ENCODE peak calls at places on chromosome 20, in nine cellular contexts. One of them, this sample, is unnamed.

GRCh38 chr20:16661738-16662137 is 68.1 kb upstream of the SNRPB2 start:
- DNase-seq in HepG2: no peak
- DNase-seq in A549: no peak
- DNase-seq in WTC11: no peak
- DNase-seq in GM12878: no peak
- DNase-seq in endothelial cell of umbilical vein: no peak
- DNase-seq in H1: no peak
- DNase-seq in SK-N-SH: no peak
- DNase-seq in HCT116: no peak
- DNase-seq in this sample: no peak

GRCh38 chr20:5141615-5142014 is 14.8 kb downstream of the CDS2 start:
- DNase-seq in HepG2: no peak
- DNase-seq in A549: no peak
- DNase-seq in WTC11: no peak
- DNase-seq in GM12878: no peak
- DNase-seq in endothelial cell of umbilical vein: no peak
- DNase-seq in H1: no peak
- DNase-seq in SK-N-SH: no peak
- DNase-seq in HCT116: no peak
- DNase-seq in this sample: no peak

GRCh38 chr20:43731469-43731868 is 4.7 kb upstream of the GTSF1L start:
- DNase-seq in HepG2: no peak
- DNase-seq in A549: no peak
- DNase-seq in WTC11: no peak
- DNase-seq in GM12878: no peak
- DNase-seq in endothelial cell of umbilical vein: no peak
- DNase-seq in H1: no peak
- DNase-seq in SK-N-SH: no peak
- DNase-seq in HCT116: no peak
- DNase-seq in this sample: no peak

GRCh38 chr20:15673206-15673605 is 900.0 kb downstream of the KIF16B start:
- DNase-seq in HepG2: no peak
- DNase-seq in A549: no peak
- DNase-seq in WTC11: no peak
- DNase-seq in GM12878: no peak
- DNase-seq in endothelial cell of umbilical vein: peak; percentile 76
- DNase-seq in H1: no peak
- DNase-seq in SK-N-SH: no peak
- DNase-seq in HCT116: no peak
- DNase-seq in this sample: no peak

GRCh38 chr20:63082939-63083735 is 76.4 kb upstream of the BHLHE23 start:
- DNase-seq in HepG2: no peak
- DNase-seq in A549: no peak
- DNase-seq in WTC11: peak; percentile 7
- DNase-seq in GM12878: no peak
- DNase-seq in endothelial cell of umbilical vein: no peak
- DNase-seq in H1: no peak
- DNase-seq in SK-N-SH: no peak
- DNase-seq in HCT116: no peak
- DNase-seq in this sample: no peak

GRCh38 chr20:16407251-16408067 is 165.8 kb downstream of the KIF16B start:
- DNase-seq in HepG2: peak; percentile 82
- DNase-seq in A549: no peak
- DNase-seq in WTC11: no peak
- DNase-seq in GM12878: no peak
- DNase-seq in endothelial cell of umbilical vein: no peak
- DNase-seq in H1: no peak
- DNase-seq in SK-N-SH: no peak
- DNase-seq in HCT116: no peak
- DNase-seq in this sample: no peak

GRCh38 chr20:33444797-33445560 is 1.4 kb upstream of the SNTA1 start:
- DNase-seq in HepG2: peak; percentile 75
- DNase-seq in A549: no peak
- DNase-seq in WTC11: peak; percentile 27
- DNase-seq in GM12878: no peak
- DNase-seq in endothelial cell of umbilical vein: no peak
- DNase-seq in H1: no peak
- DNase-seq in SK-N-SH: no peak
- DNase-seq in HCT116: no peak
- DNase-seq in this sample: peak; percentile 26

GRCh38 chr20:62316331-62317166 is 13.8 kb downstream of the ADRM1 start:
- DNase-seq in HepG2: no peak
- DNase-seq in A549: no peak
- DNase-seq in WTC11: no peak
- DNase-seq in GM12878: no peak
- DNase-seq in endothelial cell of umbilical vein: no peak
- DNase-seq in H1: no peak
- DNase-seq in SK-N-SH: no peak
- DNase-seq in HCT116: no peak
- DNase-seq in this sample: no peak

GRCh38 chr20:41425180-41425884 is 58.7 kb upstream of the EMILIN3 start:
- DNase-seq in HepG2: peak; percentile 86
- DNase-seq in A549: no peak
- DNase-seq in WTC11: no peak
- DNase-seq in GM12878: no peak
- DNase-seq in endothelial cell of umbilical vein: no peak
- DNase-seq in H1: no peak
- DNase-seq in SK-N-SH: no peak
- DNase-seq in HCT116: no peak
- DNase-seq in this sample: no peak

GRCh38 chr20:47360207-47360488 is 3.6 kb upstream of the ZMYND8 start:
- DNase-seq in HepG2: peak; percentile 69
- DNase-seq in A549: peak; percentile 43
- DNase-seq in WTC11: no peak
- DNase-seq in GM12878: no peak
- DNase-seq in endothelial cell of umbilical vein: no peak
- DNase-seq in H1: no peak
- DNase-seq in SK-N-SH: no peak
- DNase-seq in HCT116: no peak
- DNase-seq in this sample: peak; percentile 82

GRCh38 chr20:44705364-44706094 is 9.6 kb upstream of the CCN5 start:
- DNase-seq in HepG2: no peak
- DNase-seq in A549: no peak
- DNase-seq in WTC11: no peak
- DNase-seq in GM12878: no peak
- DNase-seq in endothelial cell of umbilical vein: no peak
- DNase-seq in H1: no peak
- DNase-seq in SK-N-SH: no peak
- DNase-seq in HCT116: no peak
- DNase-seq in this sample: no peak

GRCh38 chr20:49328790-49329189 is 50.9 kb upstream of the ZNFX1 start:
- DNase-seq in HepG2: no peak
- DNase-seq in A549: no peak
- DNase-seq in WTC11: no peak
- DNase-seq in GM12878: no peak
- DNase-seq in endothelial cell of umbilical vein: no peak
- DNase-seq in H1: no peak
- DNase-seq in SK-N-SH: no peak
- DNase-seq in HCT116: no peak
- DNase-seq in this sample: no peak

GRCh38 chr20:49325981-49326380 is 48.1 kb upstream of the ZNFX1 start:
- DNase-seq in HepG2: no peak
- DNase-seq in A549: no peak
- DNase-seq in WTC11: no peak
- DNase-seq in GM12878: no peak
- DNase-seq in endothelial cell of umbilical vein: no peak
- DNase-seq in H1: no peak
- DNase-seq in SK-N-SH: no peak
- DNase-seq in HCT116: no peak
- DNase-seq in this sample: no peak

GRCh38 chr20:49336786-49337185 is 58.9 kb upstream of the ZNFX1 start:
- DNase-seq in HepG2: no peak
- DNase-seq in A549: no peak
- DNase-seq in WTC11: no peak
- DNase-seq in GM12878: no peak
- DNase-seq in endothelial cell of umbilical vein: no peak
- DNase-seq in H1: no peak
- DNase-seq in SK-N-SH: no peak
- DNase-seq in HCT116: no peak
- DNase-seq in this sample: no peak

GRCh38 chr20:49335456-49335855 is 57.6 kb upstream of the ZNFX1 start:
- DNase-seq in HepG2: no peak
- DNase-seq in A549: no peak
- DNase-seq in WTC11: no peak
- DNase-seq in GM12878: no peak
- DNase-seq in endothelial cell of umbilical vein: no peak
- DNase-seq in H1: no peak
- DNase-seq in SK-N-SH: no peak
- DNase-seq in HCT116: no peak
- DNase-seq in this sample: no peak

GRCh38 chr20:49330701-49331614 is 53.1 kb upstream of the ZNFX1 start:
- DNase-seq in HepG2: no peak
- DNase-seq in A549: no peak
- DNase-seq in WTC11: no peak
- DNase-seq in GM12878: no peak
- DNase-seq in endothelial cell of umbilical vein: no peak
- DNase-seq in H1: no peak
- DNase-seq in SK-N-SH: no peak
- DNase-seq in HCT116: no peak
- DNase-seq in this sample: no peak
- TF ChIP-seq MAX in HepG2: no peak
- TF ChIP-seq MAX in A549: no peak
- TF ChIP-seq MAX in WTC11: no peak
- TF ChIP-seq MAX in GM12878: no peak
- TF ChIP-seq MAX in endothelial cell of umbilical vein: no peak
- TF ChIP-seq MAX in H1: no peak
- TF ChIP-seq MAX in SK-N-SH: no peak
- TF ChIP-seq MAX in HCT116: no peak
- TF ChIP-seq MAX in this sample: no peak

DNA sequence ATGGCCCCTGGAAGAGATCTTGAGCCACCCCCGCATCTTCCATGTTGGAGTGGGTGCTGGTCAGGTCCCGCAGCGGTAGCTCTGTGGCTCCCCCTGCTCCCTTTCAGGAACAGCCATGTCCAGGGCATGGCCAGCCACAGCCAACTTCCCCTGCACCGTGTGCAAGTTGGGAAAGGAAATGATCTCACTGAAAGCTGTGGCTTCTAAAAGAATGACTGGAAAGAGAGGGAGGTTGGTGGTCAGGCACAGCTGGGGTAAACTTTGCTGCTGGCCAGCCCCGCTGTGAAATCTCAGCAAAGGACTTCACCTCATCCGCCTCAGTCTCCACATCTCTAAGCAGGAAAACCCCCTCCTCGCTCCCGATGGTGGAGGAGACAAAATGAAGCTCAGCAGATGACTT is 153.6 kb upstream of the CST7 start:
- DNase-seq in HepG2: no peak
- DNase-seq in A549: no peak
- DNase-seq in WTC11: no peak
- DNase-seq in GM12878: no peak
- DNase-seq in endothelial cell of umbilical vein: no peak
- DNase-seq in H1: no peak
- DNase-seq in SK-N-SH: no peak
- DNase-seq in HCT116: no peak
- DNase-seq in this sample: no peak
- TF ChIP-seq MAX in HepG2: no peak
- TF ChIP-seq MAX in A549: no peak
- TF ChIP-seq MAX in WTC11: no peak
- TF ChIP-seq MAX in GM12878: no peak
- TF ChIP-seq MAX in endothelial cell of umbilical vein: no peak
- TF ChIP-seq MAX in H1: no peak
- TF ChIP-seq MAX in SK-N-SH: no peak
- TF ChIP-seq MAX in HCT116: no peak
- TF ChIP-seq MAX in this sample: no peak

DNA sequence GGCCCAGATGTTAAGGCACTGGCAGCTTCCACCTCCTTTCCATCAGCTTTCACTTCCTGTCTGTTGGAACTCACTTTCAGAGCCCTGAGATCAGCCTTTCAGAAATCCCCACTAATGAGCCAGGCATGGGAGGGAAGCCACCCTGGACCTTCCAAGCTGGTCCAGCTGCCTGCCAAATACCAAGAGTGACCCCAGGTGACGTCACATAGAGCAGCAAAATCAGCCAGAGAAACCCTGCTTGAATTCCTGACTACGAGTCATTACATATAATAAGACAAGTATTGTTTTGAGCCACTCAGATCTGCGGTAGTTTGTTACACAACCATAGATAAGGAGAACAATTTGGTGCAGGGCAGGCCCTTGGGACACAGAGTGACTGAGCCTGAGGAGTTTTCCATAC is 556.0 kb upstream of the JAG1 start:
- DNase-seq in HepG2: no peak
- DNase-seq in A549: peak; percentile 15
- DNase-seq in WTC11: no peak
- DNase-seq in GM12878: no peak
- DNase-seq in endothelial cell of umbilical vein: peak; percentile 90
- DNase-seq in H1: no peak
- DNase-seq in SK-N-SH: no peak
- DNase-seq in HCT116: peak; percentile 34
- DNase-seq in this sample: peak; percentile 10
- TF ChIP-seq MAX in HepG2: no peak
- TF ChIP-seq MAX in A549: peak; percentile 36
- TF ChIP-seq MAX in WTC11: no peak
- TF ChIP-seq MAX in GM12878: no peak
- TF ChIP-seq MAX in endothelial cell of umbilical vein: no peak
- TF ChIP-seq MAX in H1: no peak
- TF ChIP-seq MAX in SK-N-SH: no peak
- TF ChIP-seq MAX in HCT116: no peak
- TF ChIP-seq MAX in this sample: no peak

GRCh38 chr20:60788070-60788469 is 464.0 kb upstream of the CDH4 start:
- DNase-seq in HepG2: no peak
- DNase-seq in A549: no peak
- DNase-seq in WTC11: no peak
- DNase-seq in GM12878: no peak
- DNase-seq in endothelial cell of umbilical vein: no peak
- DNase-seq in H1: no peak
- DNase-seq in SK-N-SH: no peak
- DNase-seq in HCT116: no peak
- DNase-seq in this sample: no peak

GRCh38 chr20:60787264-60787663 is 464.8 kb upstream of the CDH4 start:
- DNase-seq in HepG2: no peak
- DNase-seq in A549: no peak
- DNase-seq in WTC11: no peak
- DNase-seq in GM12878: no peak
- DNase-seq in endothelial cell of umbilical vein: no peak
- DNase-seq in H1: no peak
- DNase-seq in SK-N-SH: no peak
- DNase-seq in HCT116: no peak
- DNase-seq in this sample: no peak

GRCh38 chr20:60784321-60784720 is 467.7 kb upstream of the CDH4 start:
- DNase-seq in HepG2: no peak
- DNase-seq in A549: no peak
- DNase-seq in WTC11: no peak
- DNase-seq in GM12878: no peak
- DNase-seq in endothelial cell of umbilical vein: no peak
- DNase-seq in H1: no peak
- DNase-seq in SK-N-SH: no peak
- DNase-seq in HCT116: no peak
- DNase-seq in this sample: no peak

GRCh38 chr20:60786686-60787217 is 465.3 kb upstream of the CDH4 start:
- DNase-seq in HepG2: no peak
- DNase-seq in A549: no peak
- DNase-seq in WTC11: no peak
- DNase-seq in GM12878: no peak
- DNase-seq in endothelial cell of umbilical vein: no peak
- DNase-seq in H1: no peak
- DNase-seq in SK-N-SH: no peak
- DNase-seq in HCT116: no peak
- DNase-seq in this sample: no peak

DNA sequence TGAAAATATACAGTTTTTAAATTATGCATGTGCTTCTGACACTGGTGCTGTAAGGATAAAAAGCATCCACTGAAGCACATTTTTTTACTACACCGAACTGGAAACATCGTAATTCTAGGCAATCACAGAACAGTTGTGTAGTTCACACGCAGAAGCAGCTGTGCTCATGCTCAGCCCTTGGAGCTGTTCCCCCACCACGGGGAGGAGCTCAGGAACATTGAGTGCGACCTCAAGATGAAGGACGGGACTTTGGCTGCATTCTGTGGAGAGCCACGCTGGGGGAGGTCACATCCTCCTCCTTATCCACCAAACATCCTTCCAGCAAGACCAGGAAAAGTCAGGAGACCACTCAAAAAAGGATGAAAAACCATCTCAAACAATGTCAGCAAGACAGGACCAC is 466.2 kb upstream of the CDH4 start:
- DNase-seq in HepG2: no peak
- DNase-seq in A549: no peak
- DNase-seq in WTC11: no peak
- DNase-seq in GM12878: no peak
- DNase-seq in endothelial cell of umbilical vein: no peak
- DNase-seq in H1: no peak
- DNase-seq in SK-N-SH: no peak
- DNase-seq in HCT116: no peak
- DNase-seq in this sample: no peak
- TF ChIP-seq MAX in HepG2: no peak
- TF ChIP-seq MAX in A549: no peak
- TF ChIP-seq MAX in WTC11: no peak
- TF ChIP-seq MAX in GM12878: no peak
- TF ChIP-seq MAX in endothelial cell of umbilical vein: no peak
- TF ChIP-seq MAX in H1: no peak
- TF ChIP-seq MAX in SK-N-SH: no peak
- TF ChIP-seq MAX in HCT116: no peak
- TF ChIP-seq MAX in this sample: no peak

This sample was measured in NB4.